ENCODE peak calls at places on chromosomes 13 and 19, in eight cellular contexts. X, V, O, Z, M, P, S and C are unnamed samples.

GRCh38 chr19:29841209-29841558 is 29.4 kb downstream of the CCNE1 start:
- DNase-seq in X (no peak), V (no peak), O (peak; percentile 82), Z (no peak), M (no peak), P (no peak), S (no peak), C (no peak)

GRCh38 chr19:8396563-8397203 is 6.5 kb downstream of the RAB11B start:
- DNase-seq in X (peak; percentile 60), V (no peak), O (peak; percentile 81), Z (peak; percentile 76), M (peak; percentile 86), P (peak; percentile 64), S (no peak), C (peak; percentile 74)

GRCh38 chr19:37412700-37413099 is 41.8 kb downstream of the ZNF527 start:
- DNase-seq in X (no peak), V (no peak), O (no peak), Z (no peak), M (no peak), P (no peak), S (no peak), C (no peak)

GRCh38 chr13:61255035-61255796 is 160.4 kb downstream of the PCDH20 start:
- DNase-seq in X (no peak), V (no peak), O (no peak), Z (no peak), M (peak; percentile 78), P (no peak), S (no peak), C (peak; percentile 43)

GRCh38 chr13:65597839-65598818 is 1632.0 kb downstream of the PCDH9 start:
- DNase-seq in X (no peak), V (no peak), O (no peak), Z (no peak), M (no peak), P (no peak), S (no peak), C (no peak)

GRCh38 chr13:73973156-73973555 is 161.0 kb downstream of the KLF12 start:
- DNase-seq in X (no peak), V (no peak), O (no peak), Z (no peak), M (peak; percentile 8), P (no peak), S (no peak), C (no peak)

GRCh38 chr13:21986602-21987001 is 315.7 kb downstream of the FGF9 start:
- DNase-seq in X (peak; percentile 71), V (no peak), O (no peak), Z (peak; percentile 58), M (no peak), P (peak; percentile 16), S (peak; percentile 34), C (no peak)

GRCh38 chr19:2806736-2807378 is 12.8 kb upstream of the ZNF554 start:
- DNase-seq in X (no peak), V (no peak), O (no peak), Z (no peak), M (no peak), P (no peak), S (no peak), C (no peak)

GRCh38 chr19:17160908-17161307 is 54.2 kb upstream of the USE1 start:
- DNase-seq in X (no peak), V (no peak), O (no peak), Z (no peak), M (no peak), P (no peak), S (no peak), C (no peak)

GRCh38 chr13:101144808-101145419 is 271.4 kb downstream of the NALCN start:
- DNase-seq in X (no peak), V (no peak), O (no peak), Z (peak; percentile 10), M (peak; percentile 78), P (no peak), S (no peak), C (no peak)

GRCh38 chr19:15866646-15867045 is 31.2 kb downstream of the CYP4F2 start:
- DNase-seq in X (no peak), V (no peak), O (no peak), Z (no peak), M (no peak), P (no peak), S (no peak), C (no peak)

GRCh38 chr19:35715355-35715809 is 2.4 kb upstream of the KMT2B start:
- DNase-seq in X (no peak), V (peak; percentile 79), O (no peak), Z (no peak), M (no peak), P (no peak), S (no peak), C (no peak)

GRCh38 chr19:18009412-18010066 is 1.6 kb downstream of the ARRDC2 start:
- DNase-seq in X (no peak), V (no peak), O (no peak), Z (no peak), M (no peak), P (no peak), S (no peak), C (no peak)

GRCh38 chr13:19070398-19070735 is 111.3 kb downstream of the TUBA3C start:
- DNase-seq in X (no peak), V (no peak), O (no peak), Z (no peak), M (no peak), P (no peak), S (no peak), C (no peak)

GRCh38 chr19:9413240-9413954 is 22.0 kb downstream of the ZNF266 start:
- DNase-seq in X (no peak), V (no peak), O (no peak), Z (no peak), M (peak; percentile 2), P (no peak), S (no peak), C (no peak)
- H3K4me3 ChIP-seq in X (no peak overlapping the region), V (peak overlapping the region; percentile 23), O (peak overlapping the region; percentile 31), Z (no peak overlapping the region), M (peak overlapping the region; percentile 13), P (no peak overlapping the region), S (no peak overlapping the region), C (no peak overlapping the region)

DNA sequence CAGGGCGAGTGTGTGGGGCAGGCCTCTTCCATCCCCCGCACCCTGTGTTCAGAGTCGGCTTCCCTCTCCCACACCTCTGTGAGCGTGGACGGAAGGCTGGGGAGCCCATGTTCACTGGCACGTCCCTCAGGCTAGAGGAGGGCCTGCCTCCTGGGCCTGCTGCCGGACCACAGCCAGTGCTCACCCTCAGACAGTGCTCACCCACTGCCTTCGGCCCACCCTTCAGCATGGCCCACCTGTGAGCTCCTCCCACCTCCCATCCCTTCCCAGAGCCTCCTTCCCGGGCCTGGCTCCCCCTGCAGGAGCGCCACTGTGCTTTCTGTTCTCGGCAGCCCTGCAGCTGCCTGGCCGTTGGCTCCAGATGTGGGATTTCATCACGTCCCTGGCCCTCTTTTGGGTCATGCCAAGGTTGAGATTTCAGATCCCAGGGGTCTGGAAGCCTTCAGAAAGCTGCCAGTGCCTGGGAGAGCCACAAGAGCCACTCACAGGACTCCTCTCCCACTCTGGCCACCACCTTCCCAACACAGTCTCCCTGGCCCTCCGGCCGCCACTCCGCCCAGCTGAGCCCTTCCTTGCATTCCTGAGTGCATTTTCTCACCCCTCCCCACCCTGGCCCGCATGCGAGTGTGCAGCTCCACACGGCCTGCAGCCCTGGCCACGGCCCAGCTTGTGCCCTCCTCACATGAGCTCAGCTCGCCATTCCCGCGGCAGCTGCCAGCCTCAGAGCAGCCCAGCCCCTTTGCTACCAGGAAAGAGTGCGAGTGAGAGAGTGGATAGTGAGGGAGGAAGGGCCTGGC is 25.3 kb downstream of the CAPN12 start:
- DNase-seq in X (no peak), V (peak; percentile 90), O (no peak), Z (peak; percentile 69), M (peak; percentile 74), P (peak; percentile 58), S (no peak), C (peak; percentile 44)
- TF ChIP-seq CTCF in X (no peak), V (peak; percentile 5), O (no peak), Z (no peak), M (peak; percentile 61), P (no peak), S (peak; percentile 24), C (peak; percentile 50)

DNA sequence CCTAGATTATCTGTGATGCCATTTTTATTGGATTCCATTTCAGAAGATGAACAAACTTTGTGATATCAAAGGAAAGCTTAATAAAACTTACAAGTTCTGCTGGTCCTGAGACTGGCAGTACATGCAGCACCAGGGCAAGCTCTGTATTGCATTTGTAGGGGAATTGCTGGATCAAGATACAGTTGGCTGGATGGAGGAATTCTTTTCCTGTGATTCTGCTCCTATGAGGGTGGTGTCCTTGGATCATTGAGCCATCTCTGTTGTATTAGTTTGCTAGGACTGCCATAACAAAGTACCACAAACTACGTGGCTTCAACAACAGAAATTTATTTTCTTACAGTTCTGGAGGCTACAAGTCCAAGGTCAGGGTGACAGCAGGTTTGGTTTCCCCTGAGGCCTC is 33.9 kb upstream of the CSNK1A1L start:
- DNase-seq in X (no peak), V (no peak), O (no peak), Z (no peak), M (no peak), P (no peak), S (no peak), C (no peak)
- H3K4me1 ChIP-seq in X (no peaks in the 10 kb centered on the region), V (no peaks in the 10 kb centered on the region), O (no peaks in the 10 kb centered on the region), Z (no peaks in the 10 kb centered on the region), M (no peaks in the 10 kb centered on the region), P (no peaks in the 10 kb centered on the region), S (no peaks in the 10 kb centered on the region), C (no peaks in the 10 kb centered on the region)

GRCh38 chr19:6711605-6712004 is 8.8 kb downstream of the C3 start:
- DNase-seq in X (no peak), V (peak; percentile 24), O (no peak), Z (no peak), M (no peak), P (no peak), S (no peak), C (no peak)

GRCh38 chr19:6712231-6712630 is 8.2 kb downstream of the C3 start:
- DNase-seq in X (no peak), V (peak; percentile 60), O (no peak), Z (no peak), M (no peak), P (no peak), S (no peak), C (no peak)

GRCh38 chr19:6709549-6709948 is 10.9 kb downstream of the C3 start:
- DNase-seq in X (no peak), V (peak; percentile 47), O (no peak), Z (no peak), M (no peak), P (no peak), S (no peak), C (no peak)

GRCh38 chr19:6711078-6711361 is 9.4 kb downstream of the C3 start:
- DNase-seq in X (no peak), V (no peak), O (no peak), Z (no peak), M (no peak), P (no peak), S (no peak), C (no peak)

DNA sequence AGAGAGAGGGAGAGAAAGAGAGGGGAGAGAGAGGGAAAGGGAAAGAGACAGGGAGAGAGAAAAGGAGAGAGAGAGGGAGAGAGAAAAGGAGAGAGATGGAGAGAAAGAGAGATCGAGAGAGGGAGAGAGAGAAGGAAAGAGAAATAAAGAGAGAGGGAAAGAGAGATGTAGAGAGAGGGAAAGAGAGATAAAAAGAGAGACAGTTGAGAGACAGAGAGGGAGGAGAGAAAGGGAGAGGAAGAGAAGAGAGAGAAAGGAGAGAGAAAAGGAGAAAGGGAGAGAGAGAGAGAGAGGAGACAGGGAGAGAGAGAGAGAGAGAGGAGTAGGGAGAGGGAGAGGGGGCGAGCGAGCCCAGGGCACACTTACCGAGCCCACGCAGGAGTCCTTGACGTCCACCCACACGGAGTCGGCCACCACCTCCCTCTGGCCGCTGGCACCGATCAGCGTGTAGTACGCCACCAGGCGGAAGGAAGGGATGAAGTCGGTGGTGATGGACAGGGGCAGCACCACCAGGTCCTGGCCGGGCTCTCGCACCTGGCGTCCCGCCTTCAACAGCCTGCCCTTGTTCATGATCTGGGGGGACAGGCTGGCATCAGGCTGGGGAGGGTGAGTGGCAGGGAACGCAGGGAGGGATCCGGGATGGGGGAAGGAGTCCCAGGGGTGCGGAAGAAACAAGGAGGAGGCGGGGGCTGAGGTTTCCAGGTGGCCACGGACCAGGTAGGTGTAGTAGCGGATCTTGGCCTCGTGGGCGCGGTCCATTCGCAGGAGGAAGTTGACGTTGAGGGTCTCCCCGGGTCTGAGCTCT is 10.0 kb downstream of the C3 start:
- DNase-seq in X (no peak), V (peak; percentile 69), O (no peak), Z (no peak), M (peak; percentile 72), P (no peak), S (no peak), C (no peak)
- H3K4me3 ChIP-seq in X (no peak overlapping the region), V (no peak overlapping the region), O (no peak overlapping the region), Z (no peak overlapping the region), M (peak overlapping the region; percentile 52), P (no peak overlapping the region), S (no peak overlapping the region), C (no peak overlapping the region)